ENCODE peak calls at places on chromosomes 1 and 21, in four cellular contexts. One of them, this sample, is unnamed.

GRCh38 chr1:10819198-10819901 is 22.9 kb upstream of the CASZ1 start:
- DNase-seq in Panc1: no peak
- DNase-seq in GM13976: no peak
- DNase-seq in fibroblast of the aortic adventitia: no peak
- DNase-seq in this sample: no peak

GRCh38 chr21:20591294-20591693 is 406.9 kb upstream of the NCAM2 start:
- DNase-seq in GM13976: no peak
- DNase-seq in fibroblast of the aortic adventitia: peak
- DNase-seq in Panc1: no peak
- DNase-seq in this sample: no peak

GRCh38 chr1:27044613-27045091 is 32.0 kb upstream of the TENT5B start:
- DNase-seq in Panc1: peak
- DNase-seq in fibroblast of the aortic adventitia: peak
- DNase-seq in GM13976: peak
- DNase-seq in this sample: peak

GRCh38 chr1:25971044-25971881 is 26.6 kb downstream of the PAFAH2 start:
- DNase-seq in Panc1: no peak
- DNase-seq in fibroblast of the aortic adventitia: no peak
- DNase-seq in GM13976: peak
- DNase-seq in this sample: no peak

GRCh38 chr21:32423846-32424535 is 11.5 kb downstream of the EVA1C start:
- DNase-seq in Panc1: no peak
- DNase-seq in GM13976: no peak
- DNase-seq in fibroblast of the aortic adventitia: no peak
- DNase-seq in this sample: no peak

GRCh38 chr1:63691672-63692425 is 82.0 kb upstream of the ROR1 start:
- DNase-seq in fibroblast of the aortic adventitia: peak
- DNase-seq in Panc1: peak
- DNase-seq in GM13976: peak
- DNase-seq in this sample: peak

GRCh38 chr21:35980821-35981220 is 79.5 kb downstream of the SETD4 start:
- DNase-seq in Panc1: no peak
- DNase-seq in GM13976: no peak
- DNase-seq in fibroblast of the aortic adventitia: no peak
- DNase-seq in this sample: no peak

GRCh38 chr1:72649974-72650373 is 367.6 kb upstream of the NEGR1 start:
- DNase-seq in Panc1: no peak
- DNase-seq in fibroblast of the aortic adventitia: peak
- DNase-seq in GM13976: no peak
- DNase-seq in this sample: no peak

GRCh38 chr1:21706151-21706835 is 37.1 kb upstream of the RAP1GAP start:
- DNase-seq in fibroblast of the aortic adventitia: peak
- DNase-seq in Panc1: no peak
- DNase-seq in GM13976: no peak
- DNase-seq in this sample: no peak

GRCh38 chr1:243598433-243598832 is 251.6 kb downstream of the AKT3 start:
- DNase-seq in GM13976: no peak
- DNase-seq in fibroblast of the aortic adventitia: peak
- DNase-seq in Panc1: no peak
- DNase-seq in this sample: no peak

GRCh38 chr1:36876990-36877389 is 157.3 kb downstream of the GRIK3 start:
- DNase-seq in Panc1: no peak
- DNase-seq in fibroblast of the aortic adventitia: no peak
- DNase-seq in GM13976: no peak
- DNase-seq in this sample: no peak

GRCh38 chr1:59697138-59697811 is 117.5 kb upstream of the HOOK1 start:
- DNase-seq in Panc1: no peak
- DNase-seq in fibroblast of the aortic adventitia: peak
- DNase-seq in GM13976: no peak
- DNase-seq in this sample: no peak

GRCh38 chr1:75811211-75811981 is 14.7 kb downstream of the MSH4 start:
- DNase-seq in GM13976: no peak
- DNase-seq in Panc1: no peak
- DNase-seq in fibroblast of the aortic adventitia: peak
- DNase-seq in this sample: no peak

GRCh38 chr1:45097944-45098343 is 85.9 kb downstream of the UROD start:
- DNase-seq in fibroblast of the aortic adventitia: no peak
- DNase-seq in Panc1: no peak
- DNase-seq in GM13976: no peak
- DNase-seq in this sample: no peak

GRCh38 chr1:230084408-230085177 is 17.6 kb downstream of the GALNT2 start:
- DNase-seq in GM13976: peak
- DNase-seq in fibroblast of the aortic adventitia: peak
- DNase-seq in Panc1: peak
- DNase-seq in this sample: no peak

GRCh38 chr21:43769325-43769958 is 6.7 kb downstream of the CSTB start:
- DNase-seq in Panc1: no peak
- DNase-seq in fibroblast of the aortic adventitia: no peak
- DNase-seq in GM13976: no peak
- DNase-seq in this sample: no peak

GRCh38 chr1:93595266-93595665 is 86.4 kb downstream of the BCAR3 start:
- DNase-seq in Panc1: no peak
- DNase-seq in GM13976: no peak
- DNase-seq in fibroblast of the aortic adventitia: peak
- DNase-seq in this sample: no peak

GRCh38 chr1:169565335-169566271 is 20.7 kb downstream of the F5 start:
- DNase-seq in fibroblast of the aortic adventitia: no peak
- DNase-seq in Panc1: no peak
- DNase-seq in GM13976: no peak
- DNase-seq in this sample: no peak

GRCh38 chr1:19461352-19461645 is 24.0 kb downstream of the CAPZB start:
- DNase-seq in fibroblast of the aortic adventitia: no peak
- DNase-seq in Panc1: no peak
- DNase-seq in GM13976: no peak
- DNase-seq in this sample: no peak

GRCh38 chr21:39430457-39430856 is 15.1 kb downstream of the LCA5L start:
- DNase-seq in GM13976: no peak
- DNase-seq in fibroblast of the aortic adventitia: no peak
- DNase-seq in Panc1: no peak
- DNase-seq in this sample: no peak

GRCh38 chr21:45136927-45137611 is 62.7 kb downstream of the ADARB1 start:
- DNase-seq in fibroblast of the aortic adventitia: peak
- DNase-seq in Panc1: no peak
- DNase-seq in GM13976: peak
- DNase-seq in this sample: peak

GRCh38 chr21:28521932-28522826 is 470.5 kb downstream of the LTN1 start:
- DNase-seq in fibroblast of the aortic adventitia: peak
- DNase-seq in Panc1: no peak
- DNase-seq in GM13976: no peak
- DNase-seq in this sample: no peak

GRCh38 chr1:230464618-230465017 is 38.5 kb upstream of the PGBD5 start:
- DNase-seq in GM13976: no peak
- DNase-seq in fibroblast of the aortic adventitia: no peak
- DNase-seq in Panc1: no peak
- DNase-seq in this sample: no peak

GRCh38 chr1:54564312-54565112 is 16.5 kb downstream of the ACOT11 start:
- DNase-seq in GM13976: no peak
- DNase-seq in Panc1: no peak
- DNase-seq in fibroblast of the aortic adventitia: no peak
- DNase-seq in this sample: peak

GRCh38 chr1:111818546-111818945 is 62.8 kb downstream of the DDX20 start:
- DNase-seq in GM13976: no peak
- DNase-seq in Panc1: no peak
- DNase-seq in fibroblast of the aortic adventitia: no peak
- DNase-seq in this sample: no peak

GRCh38 chr21:16588433-16588860 is 858.7 kb downstream of the USP25 start:
- DNase-seq in Panc1: peak
- DNase-seq in GM13976: no peak
- DNase-seq in fibroblast of the aortic adventitia: peak
- DNase-seq in this sample: peak

GRCh38 chr1:94636625-94637024 is 95.1 kb upstream of the F3 start:
- DNase-seq in fibroblast of the aortic adventitia: peak
- DNase-seq in GM13976: no peak
- DNase-seq in Panc1: no peak
- DNase-seq in this sample: no peak

GRCh38 chr1:17630048-17630830 is 90.7 kb downstream of the ARHGEF10L start:
- DNase-seq in fibroblast of the aortic adventitia: peak
- DNase-seq in Panc1: no peak
- DNase-seq in GM13976: no peak
- DNase-seq in this sample: peak

GRCh38 chr1:108524676-108525075 is 35.2 kb upstream of the EEIG2 start:
- DNase-seq in fibroblast of the aortic adventitia: no peak
- DNase-seq in Panc1: no peak
- DNase-seq in GM13976: no peak
- DNase-seq in this sample: no peak

GRCh38 chr1:174080819-174081218 is 58.7 kb upstream of the RC3H1 start:
- DNase-seq in Panc1: no peak
- DNase-seq in GM13976: no peak
- DNase-seq in fibroblast of the aortic adventitia: no peak
- DNase-seq in this sample: no peak

GRCh38 chr1:193909406-193909805 is 723.0 kb upstream of the B3GALT2 start:
- DNase-seq in fibroblast of the aortic adventitia: no peak
- DNase-seq in Panc1: no peak
- DNase-seq in GM13976: no peak
- DNase-seq in this sample: no peak

GRCh38 chr1:234212764-234213406 is 160.4 kb upstream of the COA6 start:
- DNase-seq in fibroblast of the aortic adventitia: peak
- DNase-seq in GM13976: peak
- DNase-seq in Panc1: peak
- DNase-seq in this sample: no peak

GRCh38 chr1:23908453-23909341 is 4.5 kb downstream of the CNR2 start:
- DNase-seq in fibroblast of the aortic adventitia: no peak
- DNase-seq in GM13976: no peak
- DNase-seq in Panc1: no peak
- DNase-seq in this sample: no peak

GRCh38 chr1:12184008-12184681 is 17.4 kb downstream of the TNFRSF1B start:
- DNase-seq in fibroblast of the aortic adventitia: peak
- DNase-seq in GM13976: peak
- DNase-seq in Panc1: no peak
- DNase-seq in this sample: peak

GRCh38 chr1:32724678-32725594 is 22.4 kb upstream of the SYNC start:
- DNase-seq in Panc1: no peak
- DNase-seq in GM13976: no peak
- DNase-seq in fibroblast of the aortic adventitia: peak
- DNase-seq in this sample: peak

GRCh38 chr1:204844326-204844725 is 26.3 kb upstream of the NFASC start:
- DNase-seq in fibroblast of the aortic adventitia: no peak
- DNase-seq in Panc1: no peak
- DNase-seq in GM13976: no peak
- DNase-seq in this sample: no peak

GRCh38 chr1:179775009-179775408 is 31.9 kb downstream of the FAM163A start:
- DNase-seq in fibroblast of the aortic adventitia: no peak
- DNase-seq in GM13976: no peak
- DNase-seq in Panc1: no peak
- DNase-seq in this sample: no peak

DNA sequence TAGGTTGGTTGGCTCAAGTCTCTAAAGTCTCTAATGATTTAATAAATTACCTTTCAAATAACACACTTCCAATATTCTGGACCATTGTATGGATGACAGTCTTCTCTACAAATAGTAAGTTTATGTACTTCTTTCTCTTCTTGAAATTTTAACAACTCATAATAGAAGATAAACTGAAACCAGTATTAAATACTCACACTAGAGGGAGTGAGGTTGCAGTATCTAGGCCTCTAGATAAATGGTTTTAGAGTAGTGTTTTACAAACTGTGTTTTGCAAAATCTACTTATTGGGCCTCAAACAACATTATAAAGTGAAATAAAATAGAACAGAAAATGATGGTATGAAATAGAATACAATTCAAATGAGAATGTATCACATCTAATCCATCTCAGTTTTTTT is 479.9 kb upstream of the BRINP3 start:
- DNase-seq in GM13976: no peak
- DNase-seq in Panc1: no peak
- DNase-seq in fibroblast of the aortic adventitia: no peak
- DNase-seq in this sample: no peak
- TF ChIP-seq CTCF in GM13976: no peak
- TF ChIP-seq CTCF in Panc1: no peak
- TF ChIP-seq CTCF in fibroblast of the aortic adventitia: no peak
- TF ChIP-seq CTCF in this sample: no peak

GRCh38 chr1:20663365-20663764 is 2.2 kb upstream of the DDOST start:
- DNase-seq in GM13976: no peak
- DNase-seq in fibroblast of the aortic adventitia: no peak
- DNase-seq in Panc1: no peak
- DNase-seq in this sample: no peak
- TF ChIP-seq CTCF in GM13976: no peak
- TF ChIP-seq CTCF in fibroblast of the aortic adventitia: no peak
- TF ChIP-seq CTCF in Panc1: no peak
- TF ChIP-seq CTCF in this sample: no peak

GRCh38 chr21:41916888-41917433 is 36.9 kb downstream of the C2CD2 start:
- DNase-seq in fibroblast of the aortic adventitia: no peak
- DNase-seq in Panc1: no peak
- DNase-seq in GM13976: no peak
- DNase-seq in this sample: no peak
- TF ChIP-seq CTCF in fibroblast of the aortic adventitia: no peak
- TF ChIP-seq CTCF in Panc1: no peak
- TF ChIP-seq CTCF in GM13976: peak
- TF ChIP-seq CTCF in this sample: no peak

DNA sequence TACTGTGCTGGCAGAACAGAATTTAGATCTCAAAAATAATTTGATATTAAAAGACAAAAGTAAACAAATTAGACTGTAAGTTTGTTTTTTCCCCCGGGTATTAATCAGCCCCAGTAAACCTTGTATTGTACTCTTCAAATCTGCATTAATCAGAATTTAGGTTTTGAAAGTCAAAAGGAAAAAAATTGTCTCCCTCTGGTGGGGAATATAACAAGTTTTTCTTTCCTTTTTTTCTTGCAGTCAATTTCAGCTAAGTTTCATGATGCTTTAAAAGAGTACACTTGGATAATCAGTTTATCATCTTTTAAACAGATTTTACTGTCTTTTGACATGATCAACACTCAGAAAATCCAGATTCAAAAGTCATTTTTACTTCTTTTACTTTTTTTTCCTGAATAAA is 134.5 kb upstream of the PKN2 start:
- DNase-seq in fibroblast of the aortic adventitia: peak
- DNase-seq in GM13976: no peak
- DNase-seq in Panc1: no peak
- DNase-seq in this sample: no peak
- TF ChIP-seq CTCF in fibroblast of the aortic adventitia: peak
- TF ChIP-seq CTCF in GM13976: no peak
- TF ChIP-seq CTCF in Panc1: peak
- TF ChIP-seq CTCF in this sample: no peak

GRCh38 chr1:155228096-155228427 is 19.6 kb downstream of the MTX1 start:
- DNase-seq in Panc1: no peak
- DNase-seq in fibroblast of the aortic adventitia: no peak
- DNase-seq in GM13976: no peak
- DNase-seq in this sample: no peak

GRCh38 chr1:155226188-155226909 is 17.9 kb downstream of the MTX1 start:
- DNase-seq in fibroblast of the aortic adventitia: peak
- DNase-seq in GM13976: peak
- DNase-seq in Panc1: no peak
- DNase-seq in this sample: peak

GRCh38 chr1:155227261-155228095 is 19.0 kb downstream of the MTX1 start:
- DNase-seq in fibroblast of the aortic adventitia: peak
- DNase-seq in Panc1: peak
- DNase-seq in GM13976: peak
- DNase-seq in this sample: peak

GRCh38 chr1:155223017-155223416 is 14.5 kb downstream of the MTX1 start:
- DNase-seq in fibroblast of the aortic adventitia: no peak
- DNase-seq in Panc1: no peak
- DNase-seq in GM13976: no peak
- DNase-seq in this sample: no peak

GRCh38 chr1:155226910-155227260 is 18.4 kb downstream of the MTX1 start:
- DNase-seq in Panc1: no peak
- DNase-seq in GM13976: peak
- DNase-seq in fibroblast of the aortic adventitia: no peak
- DNase-seq in this sample: peak
- TF ChIP-seq CTCF in Panc1: no peak
- TF ChIP-seq CTCF in GM13976: no peak
- TF ChIP-seq CTCF in fibroblast of the aortic adventitia: no peak
- TF ChIP-seq CTCF in this sample: no peak

GRCh38 chr1:100862591-100862990 is 32.1 kb downstream of the EXTL2 start:
- DNase-seq in GM13976: no peak
- DNase-seq in fibroblast of the aortic adventitia: peak
- DNase-seq in Panc1: no peak
- DNase-seq in this sample: no peak
- TF ChIP-seq CTCF in GM13976: no peak
- TF ChIP-seq CTCF in fibroblast of the aortic adventitia: no peak
- TF ChIP-seq CTCF in Panc1: no peak
- TF ChIP-seq CTCF in this sample: no peak